ENCODE peak calls at places on chromosomes 6 and 20, in six cellular contexts. U is mammary epithelial cell, D is uterus, V is esophagus squamous epithelium, H is transverse colon, M is WERI-Rb-1. T is an unnamed sample.

GRCh38 chr20:2626853-2627541 is 25.4 kb upstream of the NOP56 start:
- DNase-seq in U (peak; percentile 94), D (no peak), V (no peak), H (peak; percentile 74), M (no peak), T (peak; percentile 83)

GRCh38 chr20:35060168-35060567 is 32.4 kb downstream of the TRPC4AP start:
- DNase-seq in U (no peak), D (no peak), V (no peak), H (no peak), M (no peak), T (no peak)

GRCh38 chr6:136020691-136021090 is 169.2 kb downstream of the PDE7B start:
- DNase-seq in U (no peak), D (no peak), V (no peak), H (no peak), M (no peak), T (no peak)

GRCh38 chr20:57076202-57076651 is 190.2 kb downstream of the BMP7 start:
- DNase-seq in U (peak; percentile 27), D (no peak), V (no peak), H (no peak), M (no peak), T (peak; percentile 73)

GRCh38 chr6:136244061-136244616 is 6.0 kb downstream of the MTFR2 start:
- DNase-seq in U (no peak), D (no peak), V (no peak), H (no peak), M (no peak), T (peak; percentile 62)

GRCh38 chr6:125314019-125314581 is 12.3 kb upstream of the HDDC2 start:
- DNase-seq in U (peak; percentile 47), D (peak; percentile 55), V (peak; percentile 4), H (peak; percentile 64), M (peak; percentile 61), T (peak; percentile 67)

GRCh38 chr6:119096683-119097310 is 18.3 kb upstream of the FAM184A start:
- DNase-seq in U (peak; percentile 92), D (peak; percentile 84), V (no peak), H (peak; percentile 38), M (no peak), T (peak; percentile 5)

GRCh38 chr6:107361568-107362270 is 97.6 kb downstream of the PDSS2 start:
- DNase-seq in U (peak; percentile 24), D (no peak), V (no peak), H (no peak), M (no peak), T (peak; percentile 80)

GRCh38 chr6:112304680-112305079 is 42.5 kb upstream of the RFPL4B start:
- DNase-seq in U (no peak), D (no peak), V (no peak), H (no peak), M (no peak), T (no peak)

GRCh38 chr20:59580991-59581401 is 23.3 kb upstream of the PHACTR3 start:
- DNase-seq in U (no peak), D (no peak), V (no peak), H (no peak), M (no peak), T (no peak)

GRCh38 chr6:13591205-13591921 is 17.0 kb downstream of the SIRT5 start:
- DNase-seq in U (no peak), D (no peak), V (no peak), H (no peak), M (no peak), T (no peak)

GRCh38 chr6:43331876-43332275 is 23.2 kb upstream of the CRIP3 start:
- DNase-seq in U (no peak), D (no peak), V (no peak), H (no peak), M (no peak), T (no peak)

GRCh38 chr20:42589976-42590639 is 599.6 kb downstream of the PTPRT start:
- DNase-seq in U (no peak), D (no peak), V (no peak), H (no peak), M (no peak), T (no peak)

GRCh38 chr6:154213782-154214181 is 142.8 kb downstream of the IPCEF1 start:
- DNase-seq in U (no peak), D (no peak), V (no peak), H (no peak), M (no peak), T (no peak)

GRCh38 chr6:148997863-148998262 is 251.0 kb downstream of the UST start:
- DNase-seq in U (no peak), D (no peak), V (no peak), H (no peak), M (no peak), T (no peak)

GRCh38 chr20:62142252-62143117 is 709 bp downstream of the PSMA7 start:
- DNase-seq in U (no peak), D (no peak), V (no peak), H (peak; percentile 36), M (no peak), T (no peak)

GRCh38 chr6:18795726-18796125 is 408.6 kb downstream of the RNF144B start:
- DNase-seq in U (no peak), D (no peak), V (no peak), H (no peak), M (no peak), T (no peak)

GRCh38 chr6:4533576-4533975 is 242.6 kb upstream of the CDYL start:
- DNase-seq in U (no peak), D (no peak), V (no peak), H (no peak), M (no peak), T (no peak)

GRCh38 chr6:144581807-144582537 is 296.8 kb downstream of the UTRN start:
- DNase-seq in U (no peak), D (no peak), V (no peak), H (no peak), M (peak; percentile 34), T (peak; percentile 38)

GRCh38 chr20:32454164-32455145 is 96.3 kb downstream of the ASXL1 start:
- DNase-seq in U (no peak), D (no peak), V (no peak), H (no peak), M (no peak), T (no peak)

GRCh38 chr6:134097114-134097707 is 44.8 kb upstream of the SLC2A12 start:
- DNase-seq in U (peak; percentile 45), D (peak; percentile 51), V (no peak), H (peak; percentile 58), M (peak; percentile 57), T (peak; percentile 56)
- TF ChIP-seq CTCF in U (peak; percentile 60), D (peak; percentile 81), V (peak; percentile 74), H (peak; percentile 64), M (peak; percentile 43), T (peak; percentile 63)

GRCh38 chr6:110181131-110182027 is 1.2 kb downstream of the CDC40 start:
- DNase-seq in U (peak; percentile 1), D (no peak), V (no peak), H (no peak), M (no peak), T (no peak)

GRCh38 chr6:110178626-110179405 is 654 bp downstream of the WASF1 start:
- DNase-seq in U (peak; percentile 77), D (peak; percentile 45), V (no peak), H (peak; percentile 42), M (peak; percentile 58), T (peak; percentile 49)

GRCh38 chr6:110183292-110183691 is 3.1 kb downstream of the CDC40 start:
- DNase-seq in U (no peak), D (no peak), V (no peak), H (no peak), M (no peak), T (no peak)

GRCh38 chr6:110179406-110180227 is at the start of gene WASF1:
- DNase-seq in U (peak; percentile 98), D (peak; percentile 96), V (peak; percentile 77), H (peak; percentile 94), M (peak; percentile 96), T (peak; percentile 99)

GRCh38 chr6:110180228-110181008 is at the start of gene CDC40:
- DNase-seq in U (no peak), D (peak; percentile 65), V (no peak), H (peak; percentile 59), M (peak; percentile 53), T (no peak)
- H3K27ac ChIP-seq in U (peak within 1 kb of the TSS; percentile 90), D (peak within 1 kb of the TSS; percentile 92), V (peak within 1 kb of the TSS; percentile 80), H (peak within 1 kb of the TSS; percentile 86), M (peak within 1 kb of the TSS; percentile 99), T (peak within 1 kb of the TSS; percentile 95)

DNA sequence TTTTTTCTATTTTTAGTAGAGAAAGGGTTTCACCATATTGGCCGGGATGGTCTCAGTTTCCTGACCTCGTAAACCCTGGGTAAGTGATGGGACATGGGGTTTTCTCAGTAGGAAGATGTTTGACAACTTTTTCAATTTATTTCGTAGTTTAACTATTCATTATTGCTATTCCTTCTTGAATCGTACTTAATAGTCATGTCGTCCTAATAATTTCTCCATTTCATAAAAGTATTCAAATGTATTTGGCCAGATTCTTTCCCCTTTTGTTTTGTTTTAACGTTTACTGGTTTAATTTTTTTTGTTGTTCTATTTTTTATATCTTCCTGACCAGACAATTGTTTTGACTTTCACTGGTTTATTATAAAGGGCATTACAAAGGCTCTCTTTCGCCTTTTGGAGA is 16.3 kb downstream of the GPX5 start:
- DNase-seq in U (no peak), D (no peak), V (no peak), H (no peak), M (no peak), T (no peak)
- H3K4me3 ChIP-seq in U (peak overlapping the region; percentile 67), D (peak overlapping the region; percentile 24), V (no peak overlapping the region), H (peak overlapping the region; percentile 19), M (no peak overlapping the region), T (no peak overlapping the region)

GRCh38 chr6:16035488-16036080 is 93.3 kb upstream of the MYLIP start:
- DNase-seq in U (no peak), D (no peak), V (no peak), H (no peak), M (no peak), T (no peak)
- TF ChIP-seq CTCF in U (no peak), D (no peak), V (no peak), H (no peak), M (no peak), T (no peak)

T was measured in brain microvascular endothelial cell.